ENCODE peak calls at places on chromosomes 13 and 19, in four cellular contexts. N is HFFc6; T is CD4-positive, alpha-beta T cell; K is choroid plexus epithelial cell. F is an unnamed sample.

GRCh38 chr19:19644054-19644388 is 564 bp upstream of the GMIP start:
- DNase-seq in N (no peak), T (no peak), K (no peak), F (no peak)

GRCh38 chr13:34627905-34628682 is 314.0 kb upstream of the NBEA start:
- DNase-seq in N (no peak), T (no peak), K (no peak), F (no peak)

GRCh38 chr19:40594657-40595077 is 6.5 kb upstream of the LTBP4 start:
- DNase-seq in N (peak), T (no peak), K (peak), F (no peak)

GRCh38 chr19:36136975-36137686 is 2.7 kb upstream of the CAPNS1 start:
- DNase-seq in N (peak), T (no peak), K (peak), F (no peak)

GRCh38 chr19:32876919-32877285 is 7.3 kb upstream of the SLC7A9 start:
- DNase-seq in N (peak), T (no peak), K (peak), F (no peak)

GRCh38 chr19:6963259-6963852 is 57.9 kb downstream of the MBD3L2B start:
- DNase-seq in N (no peak), T (no peak), K (no peak), F (no peak)

GRCh38 chr19:19527674-19528625 is 761 bp upstream of the YJEFN3 start:
- DNase-seq in N (no peak), T (no peak), K (no peak), F (no peak)

GRCh38 chr19:50332014-50332263 is 2.8 kb upstream of the KCNC3 start:
- DNase-seq in N (no peak), T (no peak), K (no peak), F (no peak)

GRCh38 chr19:15161028-15161984 is 39.5 kb downstream of the NOTCH3 start:
- DNase-seq in N (no peak), T (no peak), K (peak), F (no peak)

GRCh38 chr19:11737964-11738745 is 591 bp downstream of the ZNF823 start:
- DNase-seq in N (peak), T (peak), K (peak), F (peak)

GRCh38 chr13:33352023-33352422 is 66.5 kb upstream of the STARD13 start:
- DNase-seq in N (no peak), T (no peak), K (no peak), F (no peak)

GRCh38 chr13:53198699-53199098 is 170.1 kb downstream of the OLFM4 start:
- DNase-seq in N (no peak), T (no peak), K (no peak), F (no peak)

GRCh38 chr19:49473868-49474544 is at the start of gene FLT3LG:
- DNase-seq in N (peak), T (peak), K (peak), F (peak)

GRCh38 chr19:16066611-16067104 is 9.6 kb upstream of the TPM4 start:
- DNase-seq in N (peak), T (peak), K (no peak), F (no peak)

GRCh38 chr13:79485014-79485441 is 4.1 kb downstream of the NDFIP2 start:
- DNase-seq in N (peak), T (no peak), K (peak), F (no peak)

GRCh38 chr13:75550159-75550567 is 572 bp downstream of the UCHL3 start:
- DNase-seq in N (peak), T (no peak), K (peak), F (no peak)

GRCh38 chr19:39351537-39352037 is 9.4 kb downstream of the SAMD4B start:
- DNase-seq in N (peak), T (no peak), K (peak), F (no peak)

GRCh38 chr19:23116802-23117571 is at the start of gene ZNF730:
- DNase-seq in N (peak), T (no peak), K (peak), F (peak)

GRCh38 chr13:23645851-23646250 is 75.6 kb downstream of the TNFRSF19 start:
- DNase-seq in N (no peak), T (no peak), K (no peak), F (no peak)

GRCh38 chr19:10086032-10086903 is at the start of gene SHFL:
- DNase-seq in N (peak), T (peak), K (peak), F (peak)

GRCh38 chr13:50060718-50061117 is 45.5 kb downstream of the KCNRG start:
- DNase-seq in N (no peak), T (no peak), K (no peak), F (no peak)

GRCh38 chr19:5106971-5107370 is 138.1 kb downstream of the KDM4B start:
- DNase-seq in N (no peak), T (no peak), K (no peak), F (no peak)

GRCh38 chr13:47190696-47191095 is 293.8 kb upstream of the HTR2A start:
- DNase-seq in N (no peak), T (no peak), K (peak), F (no peak)

GRCh38 chr19:35549174-35549788 is 3.9 kb downstream of the TMEM147 start:
- DNase-seq in N (peak), T (peak), K (peak), F (peak)

GRCh38 chr13:40453666-40454030 is 212.8 kb downstream of the FOXO1 start:
- DNase-seq in N (no peak), T (no peak), K (no peak), F (no peak)

GRCh38 chr19:14361824-14362223 is 19.4 kb upstream of the ADGRE5 start:
- DNase-seq in N (no peak), T (no peak), K (no peak), F (no peak)

GRCh38 chr13:31947506-31947905 is 84.1 kb upstream of the FRY start:
- DNase-seq in N (no peak), T (no peak), K (no peak), F (no peak)

GRCh38 chr13:42702726-42703125 is 78.7 kb upstream of the FAM216B start:
- DNase-seq in N (no peak), T (no peak), K (peak), F (no peak)

GRCh38 chr13:40508112-40508511 is 158.3 kb downstream of the FOXO1 start:
- DNase-seq in N (peak), T (no peak), K (peak), F (no peak)

GRCh38 chr13:29702912-29703351 is 107.4 kb upstream of the SLC7A1 start:
- DNase-seq in N (peak), T (no peak), K (peak), F (no peak)

GRCh38 chr13:60090579-60090978 is 73.1 kb downstream of the DIAPH3 start:
- DNase-seq in N (peak), T (no peak), K (peak), F (no peak)

GRCh38 chr19:18657590-18658365 is 20.9 kb downstream of the KLHL26 start:
- DNase-seq in N (no peak), T (no peak), K (peak), F (no peak)

GRCh38 chr19:45581576-45581975 is 3.0 kb downstream of the OPA3 start:
- DNase-seq in N (no peak), T (no peak), K (no peak), F (no peak)

GRCh38 chr19:45587873-45588272 is 3.3 kb upstream of the OPA3 start:
- DNase-seq in N (no peak), T (no peak), K (no peak), F (no peak)

GRCh38 chr19:45589768-45590167 is 5.2 kb upstream of the OPA3 start:
- DNase-seq in N (no peak), T (no peak), K (no peak), F (no peak)

GRCh38 chr19:45585158-45585577 is 566 bp upstream of the OPA3 start:
- DNase-seq in N (no peak), T (no peak), K (no peak), F (no peak)

GRCh38 chr19:45584332-45585157 is at the start of gene OPA3:
- DNase-seq in N (peak), T (peak), K (peak), F (peak)
- TF ChIP-seq CTCF in N (peak), T (no peak), K (no peak), F (no peak)

GRCh38 chr13:92716749-92717148 is 509.9 kb upstream of the GPC6 start:
- DNase-seq in N (peak), T (no peak), K (peak), F (no peak)
- TF ChIP-seq CTCF in N (peak), T (no peak), K (peak), F (no peak)

GRCh38 chr13:78136966-78137365 is 218.3 kb upstream of the EDNRB start:
- DNase-seq in N (no peak), T (no peak), K (no peak), F (no peak)

GRCh38 chr13:78137404-78138142 is 218.9 kb upstream of the EDNRB start:
- DNase-seq in N (peak), T (no peak), K (peak), F (peak)

GRCh38 chr13:78129850-78130249 is 211.2 kb upstream of the EDNRB start:
- DNase-seq in N (no peak), T (no peak), K (no peak), F (no peak)

GRCh38 chr13:78133511-78133910 is 214.9 kb upstream of the EDNRB start:
- DNase-seq in N (no peak), T (no peak), K (no peak), F (no peak)

GRCh38 chr13:78131811-78132210 is 213.2 kb upstream of the EDNRB start:
- DNase-seq in N (no peak), T (no peak), K (peak), F (no peak)
- TF ChIP-seq CTCF in N (peak), T (peak), K (peak), F (no peak)

DNA sequence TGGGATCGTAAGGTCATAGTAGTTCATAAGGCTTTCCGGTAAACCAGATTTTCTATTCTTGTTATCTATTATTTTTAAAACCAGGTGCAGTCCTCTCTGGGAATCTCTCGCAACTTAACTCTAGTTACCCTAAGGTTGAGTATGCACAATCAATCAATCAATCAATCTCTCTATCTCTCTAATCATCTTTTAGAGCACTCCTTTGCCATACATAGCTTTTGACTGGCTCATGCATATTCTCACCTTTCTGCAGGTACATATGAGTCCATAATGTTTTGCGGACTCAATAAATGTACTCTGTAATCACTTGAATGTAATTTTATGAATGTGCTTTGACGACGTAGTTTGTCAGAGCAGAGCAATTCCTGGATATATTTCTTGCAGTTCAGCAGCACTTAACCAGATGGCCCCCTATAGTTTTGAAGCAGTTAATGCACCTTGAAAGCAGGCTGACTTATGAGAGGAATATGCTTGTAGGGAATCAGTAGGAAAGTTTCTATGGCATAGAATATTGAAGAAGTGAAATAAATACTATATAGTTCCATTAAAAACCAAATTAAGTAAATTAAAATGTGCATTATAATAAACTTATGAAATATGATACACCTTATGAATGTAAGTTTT is 524.7 kb downstream of the GPC5 start:
- DNase-seq in N (no peak), T (no peak), K (peak), F (no peak)
- TF ChIP-seq CTCF in N (no peak), T (no peak), K (no peak), F (no peak)

DNA sequence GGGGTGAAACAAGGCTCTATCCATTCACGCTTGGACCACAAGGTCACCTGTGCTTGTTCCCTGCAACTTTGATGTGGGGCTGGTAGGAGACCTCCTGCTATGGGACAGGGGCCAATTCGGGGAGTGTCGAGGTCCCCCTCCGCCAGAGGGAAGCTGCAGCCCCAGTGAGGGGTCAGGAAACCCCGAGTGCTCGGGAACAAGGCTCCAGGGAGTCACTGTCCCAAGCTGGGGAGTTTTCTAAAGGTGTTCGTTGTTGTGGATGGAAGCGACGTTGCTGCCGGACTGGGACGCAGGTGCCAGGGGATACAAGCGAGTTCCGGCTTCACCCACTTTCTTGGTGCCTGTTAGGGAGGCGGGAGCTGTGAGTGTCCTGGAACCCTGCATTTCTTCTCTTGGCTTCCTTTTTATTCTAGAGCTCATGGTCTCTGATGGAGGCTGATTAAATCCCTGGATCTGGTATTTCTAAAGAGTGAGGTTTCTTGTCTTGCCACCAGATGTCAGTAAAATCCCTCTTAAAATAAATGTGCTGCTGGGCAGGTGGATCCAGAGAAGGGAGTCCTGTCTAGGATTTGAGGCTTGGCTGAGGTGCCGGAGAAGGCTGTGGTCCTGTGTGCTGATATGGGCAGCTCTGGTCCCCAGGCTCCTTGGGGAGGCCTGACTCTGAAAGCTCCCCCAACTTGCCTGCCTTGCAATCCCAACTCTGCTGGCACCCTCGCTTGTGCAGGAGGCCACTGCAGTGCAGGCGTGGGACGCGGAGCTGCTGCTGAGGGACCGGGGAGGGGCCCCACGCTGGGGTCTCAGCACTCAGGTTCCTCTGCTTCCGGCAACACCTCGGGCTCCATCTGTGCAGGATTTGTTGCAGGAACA is 153.9 kb downstream of the TEX29 start:
- DNase-seq in N (peak), T (no peak), K (peak), F (no peak)
- TF ChIP-seq CTCF in N (peak), T (no peak), K (peak), F (no peak)

GRCh38 chr19:42465827-42466280 is 23.1 kb upstream of the CXCL17 start:
- DNase-seq in N (no peak), T (no peak), K (no peak), F (peak)
- TF ChIP-seq CTCF in N (no peak), T (no peak), K (no peak), F (no peak)

DNA sequence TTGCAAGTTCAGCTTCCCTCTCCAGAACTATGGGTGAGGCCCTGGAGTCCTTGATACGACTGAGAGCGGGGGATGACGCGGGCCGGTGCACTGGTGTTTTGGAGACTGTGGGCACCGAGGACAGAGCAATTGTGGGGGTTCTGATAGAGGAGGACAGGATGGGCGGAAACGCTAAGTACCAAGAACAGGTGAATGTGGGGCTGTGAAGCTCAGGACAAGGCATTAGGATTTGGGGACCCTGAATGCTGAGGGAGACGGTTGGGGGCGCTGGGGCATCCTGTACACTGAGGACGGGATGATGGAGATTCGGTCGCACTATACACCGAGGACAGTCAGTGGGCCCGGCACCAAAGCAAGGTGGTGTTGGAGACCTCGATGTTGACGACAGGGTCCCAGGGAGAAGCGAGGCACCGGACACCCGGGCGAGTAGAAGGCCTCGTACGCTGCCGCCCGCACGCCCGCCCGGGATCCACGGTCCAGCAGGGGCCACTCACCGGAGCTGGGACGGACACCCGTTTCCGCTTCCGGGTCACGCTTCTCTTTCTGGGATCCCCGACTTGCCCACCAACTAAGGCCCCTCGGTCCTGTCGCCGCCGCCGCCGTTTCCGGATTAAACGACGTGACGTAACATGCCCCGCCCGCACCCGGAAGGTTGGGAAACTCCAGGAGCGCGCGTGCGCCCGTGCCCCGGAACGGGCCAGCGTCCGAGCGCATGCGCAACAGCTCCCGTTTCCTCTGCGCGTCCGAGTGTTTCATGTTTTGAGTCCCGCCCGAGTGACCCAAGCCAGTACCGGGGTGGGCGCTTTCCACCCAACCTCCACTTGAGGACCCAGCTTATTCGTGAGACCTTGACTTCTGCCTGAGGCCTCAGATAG is at the start of gene CHMP2A:
- DNase-seq in N (peak), T (peak), K (peak), F (peak)
- TF ChIP-seq CTCF in N (peak), T (no peak), K (peak), F (no peak)

GRCh38 chr13:20294497-20294896 is 62.4 kb upstream of the GJB6 start:
- DNase-seq in N (no peak), T (no peak), K (no peak), F (no peak)
- TF ChIP-seq CTCF in N (peak), T (no peak), K (peak), F (no peak)

GRCh38 chr19:13089139-13089856 is 13.4 kb downstream of the LYL1 start:
- DNase-seq in N (no peak), T (no peak), K (no peak), F (no peak)
- TF ChIP-seq CTCF in N (peak), T (no peak), K (peak), F (no peak)

GRCh38 chr19:47183579-47183978 is 47.4 kb downstream of the BBC3 start:
- DNase-seq in N (no peak), T (no peak), K (no peak), F (no peak)

GRCh38 chr19:47187797-47188196 is 43.2 kb downstream of the BBC3 start:
- DNase-seq in N (no peak), T (no peak), K (no peak), F (no peak)

GRCh38 chr19:47188507-47189033 is 42.4 kb downstream of the BBC3 start:
- DNase-seq in N (no peak), T (no peak), K (no peak), F (no peak)

GRCh38 chr19:47187023-47187655 is 43.9 kb downstream of the BBC3 start:
- DNase-seq in N (no peak), T (peak), K (no peak), F (no peak)

DNA sequence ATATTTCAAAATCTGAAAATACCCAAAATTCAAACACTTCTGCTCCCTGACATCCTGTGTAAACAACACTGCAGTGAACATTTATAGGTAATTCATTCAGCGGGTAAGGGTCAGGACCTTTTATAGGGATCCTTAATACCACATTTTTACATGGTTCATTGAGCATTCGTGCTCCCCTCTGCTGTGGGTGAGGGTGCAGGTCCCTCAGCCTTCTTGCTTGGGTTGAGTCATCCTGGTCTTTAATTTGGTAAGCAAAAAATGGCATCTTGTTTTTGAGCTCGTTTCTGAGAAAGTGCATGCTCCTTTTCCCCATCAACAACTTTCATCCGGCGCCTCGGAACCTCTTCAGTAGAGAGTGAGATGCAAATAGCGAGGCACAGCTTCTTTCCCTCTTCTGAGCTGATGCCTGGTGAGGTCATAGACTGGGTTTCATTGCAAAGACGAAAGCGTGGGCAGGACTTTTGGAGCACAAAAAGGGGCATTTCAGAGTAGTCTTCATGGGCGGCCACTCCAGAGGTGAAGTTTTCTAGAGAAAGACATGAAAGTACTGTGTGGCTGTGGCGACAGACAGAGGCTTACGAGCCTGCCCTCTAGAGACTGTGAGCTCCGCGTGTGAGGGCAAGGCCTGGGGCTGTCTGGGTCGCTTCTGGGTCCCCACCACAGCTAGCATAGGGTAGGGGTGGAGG is 44.5 kb downstream of the BBC3 start:
- DNase-seq in N (no peak), T (peak), K (no peak), F (peak)
- TF ChIP-seq CTCF in N (no peak), T (no peak), K (no peak), F (no peak)